ENCODE peak calls at places on chromosomes 3 and 15, in five cellular contexts. One of them, this sample, is unnamed.

GRCh38 chr3:39290255-39290654 is 10.4 kb upstream of the CX3CR1 start:
- DNase-seq in esophagus squamous epithelium: no peak
- DNase-seq in tibial artery: no peak
- DNase-seq in hepatocyte: no peak
- DNase-seq in left ventricle myocardium inferior: no peak
- DNase-seq in this sample: no peak

GRCh38 chr3:24506966-24507775 is 12.5 kb upstream of the THRB start:
- DNase-seq in esophagus squamous epithelium: no peak
- DNase-seq in tibial artery: no peak
- DNase-seq in hepatocyte: no peak
- DNase-seq in left ventricle myocardium inferior: no peak
- DNase-seq in this sample: no peak

GRCh38 chr3:87987952-87988351 is 70.9 kb downstream of the CGGBP1 start:
- DNase-seq in esophagus squamous epithelium: no peak
- DNase-seq in tibial artery: no peak
- DNase-seq in hepatocyte: no peak
- DNase-seq in left ventricle myocardium inferior: no peak
- DNase-seq in this sample: no peak

GRCh38 chr3:170154569-170155143 is 26.9 kb downstream of the PHC3 start:
- DNase-seq in esophagus squamous epithelium: no peak
- DNase-seq in tibial artery: no peak
- DNase-seq in hepatocyte: no peak
- DNase-seq in left ventricle myocardium inferior: no peak
- DNase-seq in this sample: peak

GRCh38 chr3:131735121-131735520 is 232.3 kb upstream of the MRPL3 start:
- DNase-seq in esophagus squamous epithelium: no peak
- DNase-seq in tibial artery: no peak
- DNase-seq in hepatocyte: no peak
- DNase-seq in left ventricle myocardium inferior: no peak
- DNase-seq in this sample: no peak

GRCh38 chr15:29734917-29735572 is 87.2 kb downstream of the TJP1 start:
- DNase-seq in esophagus squamous epithelium: no peak
- DNase-seq in tibial artery: no peak
- DNase-seq in hepatocyte: peak
- DNase-seq in left ventricle myocardium inferior: no peak
- DNase-seq in this sample: no peak

GRCh38 chr15:70054884-70055387 is 42.8 kb downstream of the TLE3 start:
- DNase-seq in esophagus squamous epithelium: no peak
- DNase-seq in tibial artery: peak
- DNase-seq in hepatocyte: no peak
- DNase-seq in left ventricle myocardium inferior: no peak
- DNase-seq in this sample: no peak

GRCh38 chr3:125160911-125161371 is 51.6 kb downstream of the SLC12A8 start:
- DNase-seq in esophagus squamous epithelium: no peak
- DNase-seq in tibial artery: no peak
- DNase-seq in hepatocyte: no peak
- DNase-seq in left ventricle myocardium inferior: no peak
- DNase-seq in this sample: no peak

GRCh38 chr3:17140670-17141505 is 256.1 kb downstream of the PLCL2 start:
- DNase-seq in esophagus squamous epithelium: no peak
- DNase-seq in tibial artery: peak
- DNase-seq in hepatocyte: no peak
- DNase-seq in left ventricle myocardium inferior: peak
- DNase-seq in this sample: no peak

GRCh38 chr3:40598338-40598737 is 73.6 kb downstream of the ZNF621 start:
- DNase-seq in esophagus squamous epithelium: no peak
- DNase-seq in tibial artery: no peak
- DNase-seq in hepatocyte: no peak
- DNase-seq in left ventricle myocardium inferior: no peak
- DNase-seq in this sample: no peak

GRCh38 chr3:29284578-29284977 is 3.7 kb downstream of the RBMS3 start:
- DNase-seq in esophagus squamous epithelium: no peak
- DNase-seq in tibial artery: no peak
- DNase-seq in hepatocyte: no peak
- DNase-seq in left ventricle myocardium inferior: no peak
- DNase-seq in this sample: no peak

GRCh38 chr3:178274711-178275110 is 261.5 kb upstream of the KCNMB2 start:
- DNase-seq in esophagus squamous epithelium: no peak
- DNase-seq in tibial artery: no peak
- DNase-seq in hepatocyte: no peak
- DNase-seq in left ventricle myocardium inferior: no peak
- DNase-seq in this sample: no peak

GRCh38 chr3:14488286-14489036 is 51.7 kb downstream of the GRIP2 start:
- DNase-seq in esophagus squamous epithelium: no peak
- DNase-seq in tibial artery: no peak
- DNase-seq in hepatocyte: no peak
- DNase-seq in left ventricle myocardium inferior: no peak
- DNase-seq in this sample: no peak

GRCh38 chr3:37067577-37067976 is 74.3 kb downstream of the MLH1 start:
- DNase-seq in esophagus squamous epithelium: no peak
- DNase-seq in tibial artery: no peak
- DNase-seq in hepatocyte: no peak
- DNase-seq in left ventricle myocardium inferior: no peak
- DNase-seq in this sample: no peak

GRCh38 chr3:189863031-189863430 is 231.8 kb downstream of the TP63 start:
- DNase-seq in esophagus squamous epithelium: no peak
- DNase-seq in tibial artery: no peak
- DNase-seq in hepatocyte: no peak
- DNase-seq in left ventricle myocardium inferior: peak
- DNase-seq in this sample: no peak

GRCh38 chr3:63964287-63965073 is 52.3 kb upstream of the SCAANT1 start:
- DNase-seq in esophagus squamous epithelium: no peak
- DNase-seq in tibial artery: no peak
- DNase-seq in hepatocyte: no peak
- DNase-seq in left ventricle myocardium inferior: no peak
- DNase-seq in this sample: no peak

GRCh38 chr15:77087213-77087612 is 16.3 kb upstream of the TSPAN3 start:
- DNase-seq in esophagus squamous epithelium: no peak
- DNase-seq in tibial artery: no peak
- DNase-seq in hepatocyte: no peak
- DNase-seq in left ventricle myocardium inferior: no peak
- DNase-seq in this sample: no peak

GRCh38 chr3:61247191-61247590 is 4.1 kb downstream of the FHIT start:
- DNase-seq in esophagus squamous epithelium: no peak
- DNase-seq in tibial artery: no peak
- DNase-seq in hepatocyte: no peak
- DNase-seq in left ventricle myocardium inferior: no peak
- DNase-seq in this sample: no peak

GRCh38 chr3:183545688-183546087 is 9.8 kb downstream of the KLHL6 start:
- DNase-seq in esophagus squamous epithelium: no peak
- DNase-seq in tibial artery: no peak
- DNase-seq in hepatocyte: no peak
- DNase-seq in left ventricle myocardium inferior: no peak
- DNase-seq in this sample: no peak

GRCh38 chr3:183188895-183189462 is 26.4 kb upstream of the LAMP3 start:
- DNase-seq in esophagus squamous epithelium: no peak
- DNase-seq in tibial artery: no peak
- DNase-seq in hepatocyte: peak
- DNase-seq in left ventricle myocardium inferior: peak
- DNase-seq in this sample: peak

GRCh38 chr3:17800232-17800631 is 57.8 kb upstream of the TBC1D5 start:
- DNase-seq in esophagus squamous epithelium: no peak
- DNase-seq in tibial artery: no peak
- DNase-seq in hepatocyte: no peak
- DNase-seq in left ventricle myocardium inferior: no peak
- DNase-seq in this sample: no peak

GRCh38 chr3:150761831-150762661 is 923 bp downstream of the SIAH2 start:
- DNase-seq in esophagus squamous epithelium: no peak
- DNase-seq in tibial artery: peak
- DNase-seq in hepatocyte: peak
- DNase-seq in left ventricle myocardium inferior: peak
- DNase-seq in this sample: no peak

GRCh38 chr15:70826634-70827033 is 27.3 kb downstream of the LARP6 start:
- DNase-seq in esophagus squamous epithelium: no peak
- DNase-seq in tibial artery: peak
- DNase-seq in hepatocyte: peak
- DNase-seq in left ventricle myocardium inferior: no peak
- DNase-seq in this sample: no peak

GRCh38 chr3:193140381-193140780 is 100.6 kb upstream of the PLAAT1 start:
- DNase-seq in esophagus squamous epithelium: no peak
- DNase-seq in tibial artery: no peak
- DNase-seq in hepatocyte: no peak
- DNase-seq in left ventricle myocardium inferior: no peak
- DNase-seq in this sample: no peak

GRCh38 chr15:29784413-29784812 is 37.9 kb downstream of the TJP1 start:
- DNase-seq in esophagus squamous epithelium: no peak
- DNase-seq in tibial artery: no peak
- DNase-seq in hepatocyte: no peak
- DNase-seq in left ventricle myocardium inferior: no peak
- DNase-seq in this sample: no peak

DNA sequence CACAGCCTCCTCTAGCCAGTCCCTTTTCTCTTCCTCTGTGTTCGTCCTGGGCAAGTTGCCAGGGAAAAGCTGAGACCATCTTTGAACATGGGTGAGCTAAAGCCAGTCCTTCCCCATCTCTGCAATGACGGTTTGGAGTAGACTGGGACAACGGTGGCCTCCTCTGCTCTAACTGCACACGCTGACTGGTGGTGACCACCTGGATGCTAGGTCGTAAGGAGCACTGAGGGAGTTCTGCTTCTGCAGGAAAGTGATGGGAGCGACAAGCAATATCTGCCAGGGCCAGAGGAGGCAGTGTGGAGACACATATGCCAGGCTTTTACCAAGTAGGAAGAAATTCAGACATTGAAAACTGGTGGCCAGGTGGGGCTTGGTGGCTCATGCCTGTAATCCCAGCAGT is 111.7 kb downstream of the NUP210 start:
- DNase-seq in esophagus squamous epithelium: no peak
- DNase-seq in tibial artery: no peak
- DNase-seq in hepatocyte: peak
- DNase-seq in left ventricle myocardium inferior: no peak
- DNase-seq in this sample: peak
- TF ChIP-seq CTCF in esophagus squamous epithelium: peak
- TF ChIP-seq CTCF in tibial artery: no peak
- TF ChIP-seq CTCF in hepatocyte: peak
- TF ChIP-seq CTCF in left ventricle myocardium inferior: peak
- TF ChIP-seq CTCF in this sample: no peak

GRCh38 chr3:141115752-141116541 is 64.8 kb downstream of the SPSB4 start:
- DNase-seq in esophagus squamous epithelium: no peak
- DNase-seq in tibial artery: no peak
- DNase-seq in hepatocyte: peak
- DNase-seq in left ventricle myocardium inferior: no peak
- DNase-seq in this sample: no peak

GRCh38 chr3:141116791-141117190 is 65.6 kb downstream of the SPSB4 start:
- DNase-seq in esophagus squamous epithelium: no peak
- DNase-seq in tibial artery: no peak
- DNase-seq in hepatocyte: no peak
- DNase-seq in left ventricle myocardium inferior: no peak
- DNase-seq in this sample: no peak

GRCh38 chr3:141114179-141114745 is 63.1 kb downstream of the SPSB4 start:
- DNase-seq in esophagus squamous epithelium: no peak
- DNase-seq in tibial artery: peak
- DNase-seq in hepatocyte: no peak
- DNase-seq in left ventricle myocardium inferior: no peak
- DNase-seq in this sample: no peak

GRCh38 chr3:141112686-141113255 is 61.6 kb downstream of the SPSB4 start:
- DNase-seq in esophagus squamous epithelium: no peak
- DNase-seq in tibial artery: no peak
- DNase-seq in hepatocyte: no peak
- DNase-seq in left ventricle myocardium inferior: no peak
- DNase-seq in this sample: no peak

GRCh38 chr3:141114816-141115458 is 63.8 kb downstream of the SPSB4 start:
- DNase-seq in esophagus squamous epithelium: no peak
- DNase-seq in tibial artery: no peak
- DNase-seq in hepatocyte: no peak
- DNase-seq in left ventricle myocardium inferior: no peak
- DNase-seq in this sample: no peak
- TF ChIP-seq CTCF in esophagus squamous epithelium: peak
- TF ChIP-seq CTCF in tibial artery: peak
- TF ChIP-seq CTCF in hepatocyte: peak
- TF ChIP-seq CTCF in left ventricle myocardium inferior: peak
- TF ChIP-seq CTCF in this sample: no peak

GRCh38 chr3:127820871-127821853 is 1.2 kb downstream of the MGLL start:
- DNase-seq in esophagus squamous epithelium: no peak
- DNase-seq in tibial artery: peak
- DNase-seq in hepatocyte: no peak
- DNase-seq in left ventricle myocardium inferior: peak
- DNase-seq in this sample: peak

GRCh38 chr3:127819656-127820055 is 2.7 kb downstream of the MGLL start:
- DNase-seq in esophagus squamous epithelium: no peak
- DNase-seq in tibial artery: no peak
- DNase-seq in hepatocyte: no peak
- DNase-seq in left ventricle myocardium inferior: no peak
- DNase-seq in this sample: no peak

GRCh38 chr3:127819086-127819485 is 3.2 kb downstream of the MGLL start:
- DNase-seq in esophagus squamous epithelium: no peak
- DNase-seq in tibial artery: no peak
- DNase-seq in hepatocyte: no peak
- DNase-seq in left ventricle myocardium inferior: no peak
- DNase-seq in this sample: no peak

GRCh38 chr3:127822166-127822835 is at the start of gene MGLL:
- DNase-seq in esophagus squamous epithelium: no peak
- DNase-seq in tibial artery: peak
- DNase-seq in hepatocyte: peak
- DNase-seq in left ventricle myocardium inferior: peak
- DNase-seq in this sample: peak

DNA sequence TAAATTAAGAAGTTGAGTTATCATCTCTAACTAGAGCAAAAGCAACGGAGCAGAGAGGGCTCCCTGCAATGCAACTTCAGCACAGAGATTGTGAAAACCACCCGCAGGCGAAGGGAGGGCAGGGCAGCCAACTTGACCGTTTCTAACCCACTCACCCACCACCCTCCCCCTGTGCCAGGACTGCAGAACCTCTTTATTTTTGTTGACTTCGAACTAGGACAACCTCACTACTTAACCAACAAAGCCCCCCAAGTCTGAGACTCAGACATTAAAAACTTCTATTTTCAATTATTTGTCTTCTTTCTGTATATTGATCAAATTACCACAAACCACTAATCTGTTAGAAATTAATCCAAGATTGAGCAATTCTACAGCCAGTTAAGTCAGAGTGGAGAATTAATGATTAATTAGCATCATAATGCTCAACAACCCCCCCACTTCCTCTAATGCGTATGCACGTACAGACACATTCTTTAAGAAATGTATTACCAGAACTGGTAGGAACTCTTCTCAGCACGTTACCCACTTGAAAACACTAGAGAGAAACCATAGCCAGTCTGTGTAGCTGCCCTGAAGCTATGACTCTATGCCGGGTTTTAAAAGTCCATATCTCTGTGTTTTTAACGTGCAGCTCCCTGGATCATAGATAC is 2.0 kb downstream of the MGLL start:
- DNase-seq in esophagus squamous epithelium: no peak
- DNase-seq in tibial artery: peak
- DNase-seq in hepatocyte: no peak
- DNase-seq in left ventricle myocardium inferior: no peak
- DNase-seq in this sample: peak
- TF ChIP-seq CTCF in esophagus squamous epithelium: peak
- TF ChIP-seq CTCF in tibial artery: peak
- TF ChIP-seq CTCF in hepatocyte: no peak
- TF ChIP-seq CTCF in left ventricle myocardium inferior: no peak
- TF ChIP-seq CTCF in this sample: no peak

GRCh38 chr15:44246521-44247268 is 41.8 kb upstream of the GOLM2 start:
- DNase-seq in esophagus squamous epithelium: no peak
- DNase-seq in tibial artery: no peak
- DNase-seq in hepatocyte: no peak
- DNase-seq in left ventricle myocardium inferior: no peak
- DNase-seq in this sample: no peak

GRCh38 chr15:44243146-44243545 is 45.4 kb upstream of the GOLM2 start:
- DNase-seq in esophagus squamous epithelium: no peak
- DNase-seq in tibial artery: no peak
- DNase-seq in hepatocyte: no peak
- DNase-seq in left ventricle myocardium inferior: no peak
- DNase-seq in this sample: no peak

GRCh38 chr15:44243829-44244228 is 44.7 kb upstream of the GOLM2 start:
- DNase-seq in esophagus squamous epithelium: no peak
- DNase-seq in tibial artery: no peak
- DNase-seq in hepatocyte: no peak
- DNase-seq in left ventricle myocardium inferior: no peak
- DNase-seq in this sample: no peak
- TF ChIP-seq CTCF in esophagus squamous epithelium: no peak
- TF ChIP-seq CTCF in tibial artery: no peak
- TF ChIP-seq CTCF in hepatocyte: peak
- TF ChIP-seq CTCF in left ventricle myocardium inferior: no peak
- TF ChIP-seq CTCF in this sample: no peak